ENCODE peak calls at places on chromosome 3, in four cellular contexts. H is naive thymus-derived CD4-positive, alpha-beta T cell; Q is PC-9; D is colonic mucosa. Y is an unnamed sample. For H3K9me3 and H3K36me3, the result is how much of the 10 kb centered on the place peaks cover.

GRCh38 chr3:55968331-55968730 is 481.2 kb upstream of the WNT5A start:
- DNase-seq in H (no peak), Q (peak), D (no peak), Y (no peak)

GRCh38 chr3:173659972-173660371 is 262.4 kb downstream of the NLGN1 start:
- DNase-seq in H (no peak), Q (no peak), D (no peak), Y (no peak)

GRCh38 chr3:90015688-90016356 is 908.4 kb downstream of the EPHA3 start:
- DNase-seq in H (no peak), Q (peak), D (no peak), Y (no peak)

GRCh38 chr3:194993896-194994295 is 277.1 kb downstream of the XXYLT1 start:
- DNase-seq in H (no peak), Q (no peak), D (peak), Y (peak)

GRCh38 chr3:27252646-27253045 is 116.5 kb downstream of the NEK10 start:
- DNase-seq in H (no peak), Q (no peak), D (no peak), Y (no peak)

GRCh38 chr3:65246561-65246960 is 558.8 kb upstream of the ADAMTS9 start:
- DNase-seq in H (no peak), Q (no peak), D (no peak), Y (no peak)

GRCh38 chr3:58049143-58049785 is 41.0 kb downstream of the FLNB start:
- DNase-seq in H (no peak), Q (peak), D (peak), Y (peak)

GRCh38 chr3:73100734-73101550 is 39.5 kb downstream of the EBLN2 start:
- DNase-seq in H (peak), Q (peak), D (peak), Y (peak)

GRCh38 chr3:178393833-178394232 is 142.4 kb upstream of the KCNMB2 start:
- DNase-seq in H (no peak), Q (peak), D (no peak), Y (no peak)

GRCh38 chr3:98733055-98733777 is 29.9 kb upstream of the ST3GAL6 start:
- DNase-seq in H (peak), Q (no peak), D (peak), Y (no peak)

GRCh38 chr3:95612611-95613010 is 1201.8 kb upstream of the EPHA6 start:
- DNase-seq in H (no peak), Q (peak), D (no peak), Y (no peak)

DNA sequence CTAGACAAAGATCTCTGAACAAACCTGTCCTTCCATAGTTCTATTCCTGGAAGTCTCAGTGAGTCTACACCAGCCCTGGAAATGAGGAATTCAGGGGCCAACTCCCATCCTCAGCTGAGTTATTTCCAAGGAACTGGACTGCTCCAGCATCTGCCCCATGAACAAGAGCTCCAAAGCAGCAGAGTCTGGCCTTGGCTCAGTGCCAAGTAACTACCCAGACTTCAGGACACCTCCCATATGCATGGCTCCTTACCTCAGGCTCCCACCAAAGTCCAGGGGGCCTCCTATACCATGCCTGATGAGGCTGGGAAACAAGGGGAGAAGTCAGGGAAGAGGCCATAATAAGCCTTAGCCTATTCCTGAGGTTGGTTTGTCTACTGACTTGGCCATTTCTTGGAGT is 45.0 kb downstream of the FAIM start:
- DNase-seq in H (no peak), Q (no peak), D (no peak), Y (no peak)
- H3K9me3 ChIP-seq in H (under half), Q (under half), D (under half), Y (under half)

GRCh38 chr3:36840453-36840921 is 76.1 kb upstream of the DCLK3 start:
- DNase-seq in H (no peak), Q (no peak), D (no peak), Y (peak)
- H3K36me3 ChIP-seq in H (under half), Q (under half), D (under half), Y (under half)

GRCh38 chr3:147397911-147398809 is 8.2 kb downstream of the ZIC4 start:
- DNase-seq in H (no peak), Q (no peak), D (no peak), Y (no peak)

GRCh38 chr3:147395975-147396708 is 10.2 kb downstream of the ZIC4 start:
- DNase-seq in H (no peak), Q (no peak), D (no peak), Y (no peak)

GRCh38 chr3:147398841-147399534 is 7.4 kb downstream of the ZIC4 start:
- DNase-seq in H (no peak), Q (no peak), D (no peak), Y (no peak)

GRCh38 chr3:147397155-147397888 is 9.0 kb downstream of the ZIC4 start:
- DNase-seq in H (no peak), Q (no peak), D (no peak), Y (no peak)

DNA sequence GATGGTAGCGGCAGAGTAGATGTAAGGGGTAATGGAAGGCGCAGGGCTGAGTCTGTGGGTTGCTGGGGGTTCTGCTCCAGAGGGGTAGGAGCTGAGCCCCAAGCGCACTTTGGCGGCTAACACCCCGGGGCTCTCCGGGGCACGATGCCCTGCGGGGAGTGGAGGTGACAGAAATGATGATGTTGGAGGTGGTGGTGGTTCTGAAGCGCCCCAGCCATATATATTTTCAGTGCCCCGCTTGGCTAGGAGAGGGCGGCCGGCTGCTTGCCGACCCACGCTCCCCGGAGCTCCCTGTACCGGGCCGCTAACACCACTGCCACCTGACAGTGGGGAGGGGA is 9.7 kb downstream of the ZIC4 start:
- DNase-seq in H (no peak), Q (no peak), D (no peak), Y (no peak)
- H3K9me3 ChIP-seq in H (under half), Q (under half), D (under half), Y (under half)

GRCh38 chr3:122572940-122573412 is 4.5 kb upstream of the PARP15 start:
- DNase-seq in H (no peak), Q (peak), D (no peak), Y (no peak)
- H3K36me3 ChIP-seq in H (under half), Q (under half), D (under half), Y (under half)

GRCh38 chr3:20999661-21000060 is 751.3 kb downstream of the ZNF385D start:
- DNase-seq in H (no peak), Q (no peak), D (no peak), Y (no peak)
- H3K9me3 ChIP-seq in H (under half), Q (under half), D (under half), Y (under half)

GRCh38 chr3:132539681-132540080 is 57.4 kb upstream of the ACKR4 start:
- DNase-seq in H (no peak), Q (no peak), D (no peak), Y (no peak)

GRCh38 chr3:132538072-132538471 is 59.0 kb upstream of the ACKR4 start:
- DNase-seq in H (no peak), Q (no peak), D (no peak), Y (no peak)

GRCh38 chr3:132536442-132537153 is 60.5 kb upstream of the ACKR4 start:
- DNase-seq in H (no peak), Q (no peak), D (no peak), Y (no peak)

GRCh38 chr3:132535575-132536441 is 61.3 kb upstream of the ACKR4 start:
- DNase-seq in H (peak), Q (peak), D (peak), Y (peak)

GRCh38 chr3:132537297-132537696 is 59.8 kb upstream of the ACKR4 start:
- DNase-seq in H (no peak), Q (no peak), D (no peak), Y (no peak)
- H3K36me3 ChIP-seq in H (under half), Q (under half), D (under half), Y (under half)

DNA sequence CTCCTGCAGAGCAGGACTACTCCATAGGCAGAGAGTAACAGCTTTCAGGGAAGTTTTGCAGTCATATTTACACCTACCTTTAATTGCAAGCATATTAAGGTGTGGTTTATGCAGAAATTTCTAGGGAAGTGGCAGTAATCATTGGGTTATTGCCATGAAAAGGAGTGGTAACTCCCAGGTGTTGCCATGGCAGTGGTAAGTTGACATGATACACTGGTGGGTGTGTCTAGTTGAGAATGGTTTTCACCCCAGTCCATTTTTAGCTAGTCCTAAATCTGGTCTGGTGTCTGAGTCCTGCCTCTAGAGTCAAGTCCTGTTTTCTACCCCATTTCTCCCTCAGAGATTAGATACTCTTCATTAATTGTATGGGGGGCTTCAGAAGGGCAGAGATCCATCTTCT is 128.4 kb upstream of the GMNC start:
- DNase-seq in H (no peak), Q (no peak), D (no peak), Y (no peak)
- H3K9me3 ChIP-seq in H (under half), Q (under half), D (under half), Y (under half)

DNA sequence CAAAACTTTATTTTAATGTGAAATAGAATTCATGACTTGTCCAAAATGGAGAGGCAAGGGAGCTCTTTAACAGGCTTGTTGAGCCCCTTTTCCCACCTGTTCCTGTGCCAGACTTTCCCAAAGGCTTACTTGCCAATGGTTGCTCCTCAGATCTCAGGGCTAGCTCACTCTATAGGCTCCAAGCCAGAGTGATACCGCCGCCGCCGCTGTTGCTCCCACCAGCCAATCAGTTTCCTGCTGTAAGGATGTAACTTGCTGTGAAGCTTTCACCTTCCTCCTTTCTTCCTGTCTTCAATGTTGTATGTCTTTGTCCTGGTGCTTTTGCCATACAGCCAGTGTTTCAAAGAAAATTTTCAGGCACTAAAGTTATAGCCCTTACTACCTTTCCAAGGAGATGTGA is 41.3 kb upstream of the RBM5 start:
- DNase-seq in H (no peak), Q (no peak), D (no peak), Y (no peak)
- H3K36me3 ChIP-seq in H (under half), Q (under half), D (under half), Y (under half)

DNA sequence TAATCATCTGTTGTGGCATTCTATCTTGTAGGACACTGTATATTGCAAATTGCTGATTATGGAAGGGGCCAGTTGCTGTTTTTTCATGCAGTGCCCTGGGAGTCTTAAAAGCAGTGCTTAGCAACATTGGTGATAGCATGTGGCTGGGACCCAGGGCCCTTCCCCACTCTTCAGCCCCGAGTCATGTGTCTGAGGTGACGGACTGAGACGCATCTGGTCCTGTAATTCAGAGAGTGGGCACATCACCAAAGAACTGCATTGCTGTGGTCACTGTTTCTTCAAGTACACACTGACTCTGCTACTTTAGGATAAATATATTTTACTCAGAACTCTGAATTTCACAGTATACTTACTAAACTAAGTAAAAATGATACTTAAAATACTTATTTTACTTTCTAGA is 63.4 kb downstream of the SNRK start:
- DNase-seq in H (no peak), Q (no peak), D (no peak), Y (no peak)
- H3K9me3 ChIP-seq in H (under half), Q (under half), D (under half), Y (under half)